ENCODE peak calls at places on chromosomes 5 and 9, in nine cellular contexts. C, M, W, U, F, T, B, Q and J are unnamed samples.

GRCh38 chr9:77848897-77849296 is 182.7 kb downstream of the GNAQ start:
- DNase-seq in B (no peak), U (peak; percentile 36), W (no peak), M (peak; percentile 92), T (no peak), Q (no peak), F (no peak), C (no peak), J (no peak)

GRCh38 chr5:176693477-176693851 is 46.2 kb downstream of the TSPAN17 start:
- DNase-seq in U (peak; percentile 48), Q (no peak), C (no peak), M (no peak), B (no peak), W (no peak), T (no peak), F (peak; percentile 30), J (no peak)

GRCh38 chr5:135005076-135005475 is 29.0 kb downstream of the PITX1 start:
- DNase-seq in C (no peak), T (no peak), Q (no peak), B (no peak), W (no peak), U (no peak), F (no peak), M (peak; percentile 50), J (no peak)

GRCh38 chr9:16521868-16522381 is 348.5 kb downstream of the BNC2 start:
- DNase-seq in B (no peak), T (no peak), M (peak; percentile 73), U (peak; percentile 13), F (no peak), Q (no peak), W (no peak), C (no peak), J (no peak)

GRCh38 chr9:134915046-134915930 is 2.4 kb downstream of the FCN1 start:
- DNase-seq in U (no peak), T (no peak), B (no peak), W (no peak), M (no peak), C (no peak), F (peak; percentile 7), Q (no peak), J (no peak)

GRCh38 chr5:178688551-178688950 is 41.9 kb downstream of the ZNF354A start:
- DNase-seq in Q (no peak), C (no peak), U (no peak), W (no peak), T (no peak), F (no peak), M (no peak), B (no peak), J (no peak)

GRCh38 chr9:23431459-23431858 is 394.6 kb downstream of the ELAVL2 start:
- DNase-seq in W (no peak), F (no peak), Q (no peak), C (no peak), T (no peak), U (no peak), M (no peak), B (no peak), J (no peak)

GRCh38 chr5:178248750-178249149 is 16.1 kb upstream of the PHYKPL start:
- DNase-seq in B (no peak), F (no peak), U (no peak), C (no peak), Q (no peak), M (no peak), W (no peak), T (no peak), J (no peak)

GRCh38 chr9:8366161-8366926 is 566.8 kb upstream of the DMAC1 start:
- DNase-seq in F (no peak), T (no peak), W (no peak), M (no peak), B (no peak), Q (no peak), C (no peak), U (no peak), J (no peak)

GRCh38 chr9:19965336-19965735 is 176.5 kb upstream of the SLC24A2 start:
- DNase-seq in Q (no peak), T (no peak), W (no peak), M (no peak), U (no peak), F (no peak), B (no peak), C (no peak), J (no peak)

GRCh38 chr5:177008716-177009115 is 2.1 kb upstream of the UIMC1 start:
- DNase-seq in Q (no peak), U (no peak), B (no peak), W (no peak), T (no peak), M (no peak), F (no peak), C (no peak), J (no peak)

GRCh38 chr5:181259283-181259682 is 1.7 kb downstream of the TRIM52 start:
- DNase-seq in C (no peak), T (no peak), U (no peak), B (no peak), M (no peak), W (no peak), F (no peak), Q (peak; percentile 4), J (no peak)

GRCh38 chr5:151023651-151024050 is 3.3 kb downstream of the GPX3 start:
- DNase-seq in Q (no peak), W (no peak), U (peak; percentile 64), B (no peak), C (peak; percentile 36), M (peak; percentile 79), T (peak; percentile 75), F (peak; percentile 58), J (no peak)

GRCh38 chr5:154395407-154396106 is 50.2 kb upstream of the SAP30L start:
- DNase-seq in M (no peak), T (no peak), W (no peak), C (no peak), F (peak; percentile 65), Q (no peak), B (no peak), U (peak; percentile 47), J (no peak)

GRCh38 chr5:126003309-126003708 is 419.9 kb upstream of the GRAMD2B start:
- DNase-seq in Q (no peak), F (peak; percentile 64), C (no peak), T (peak; percentile 6), W (no peak), B (no peak), U (no peak), M (no peak), J (no peak)

GRCh38 chr9:132121021-132121420 is 40.8 kb upstream of the NTNG2 start:
- DNase-seq in F (no peak), W (no peak), M (no peak), B (no peak), Q (no peak), T (no peak), C (no peak), U (no peak), J (no peak)

GRCh38 chr9:116087246-116087645 is 66.3 kb upstream of the PAPPA start:
- DNase-seq in C (no peak), U (no peak), W (no peak), F (peak; percentile 26), B (no peak), Q (no peak), M (no peak), T (peak; percentile 21), J (no peak)

GRCh38 chr5:140341591-140341990 is 4.8 kb downstream of the HBEGF start:
- DNase-seq in Q (peak; percentile 76), B (no peak), W (no peak), M (peak; percentile 84), U (no peak), C (no peak), F (no peak), T (no peak), J (no peak)

GRCh38 chr5:65737842-65738241 is 15.8 kb downstream of the NLN start:
- DNase-seq in C (no peak), F (no peak), B (no peak), U (no peak), M (no peak), W (no peak), T (no peak), Q (no peak), J (no peak)

GRCh38 chr9:138049779-138050471 is 172.3 kb downstream of the CACNA1B start:
- DNase-seq in W (no peak), C (no peak), Q (peak; percentile 57), U (no peak), B (no peak), M (peak; percentile 47), T (no peak), F (peak; percentile 17), J (peak; percentile 70)

GRCh38 chr9:136888454-136888853 is 2.1 kb downstream of the TRAF2 start:
- DNase-seq in C (no peak), B (no peak), F (no peak), U (no peak), W (no peak), Q (no peak), M (no peak), T (no peak), J (no peak)

GRCh38 chr5:29077451-29077850 is 2039.1 kb upstream of the CDH9 start:
- DNase-seq in U (no peak), C (no peak), T (no peak), W (no peak), B (no peak), F (no peak), M (no peak), Q (no peak), J (no peak)

GRCh38 chr9:113222482-113222841 is 1.1 kb downstream of the SLC31A1 start:
- DNase-seq in W (peak; percentile 74), Q (no peak), B (no peak), U (peak; percentile 18), T (no peak), M (no peak), F (no peak), C (peak; percentile 78), J (no peak)

GRCh38 chr9:2800385-2801179 is 43.3 kb downstream of the PUM3 start:
- DNase-seq in W (peak; percentile 24), U (no peak), C (no peak), B (no peak), T (no peak), Q (no peak), F (no peak), M (no peak), J (no peak)
- TF ChIP-seq CTCF in W (peak; percentile 36), U (no peak), C (no peak), B (no peak), T (no peak), Q (no peak), F (no peak), M (no peak), J (no peak)

GRCh38 chr5:11925701-11926100 is 21.5 kb upstream of the CTNND2 start:
- DNase-seq in C (no peak), U (no peak), B (no peak), W (no peak), F (no peak), T (no peak), M (no peak), Q (no peak), J (no peak)
- TF ChIP-seq POLR2AphosphoS5 in C (no peak), U (no peak), B (no peak), W (no peak), F (no peak), T (no peak), M (no peak), Q (no peak), J (no peak)

GRCh38 chr9:129496187-129497063 is 124.5 kb downstream of the C9orf50 start:
- DNase-seq in U (peak; percentile 89), Q (peak; percentile 93), F (peak; percentile 96), W (peak; percentile 81), B (peak; percentile 96), C (peak; percentile 74), T (peak; percentile 94), M (peak; percentile 99), J (no peak)
- TF ChIP-seq POLR2A in U (peak; percentile 71), Q (no peak), F (no peak), W (no peak), B (peak; percentile 83), C (no peak), T (peak; percentile 86), M (peak; percentile 87), J (peak; percentile 88)

GRCh38 chr9:86997158-86997557 is 49.9 kb upstream of the GAS1 start:
- DNase-seq in F (no peak), C (no peak), B (no peak), W (no peak), M (no peak), Q (no peak), U (no peak), T (no peak), J (no peak)
- TF ChIP-seq CTCF in F (peak; percentile 19), C (peak; percentile 2), B (no peak), W (no peak), M (no peak), Q (no peak), U (no peak), T (peak; percentile 27), J (no peak)